ENCODE peak calls at places on chromosomes 5 and 9, in six cellular contexts. A is choroid plexus epithelial cell, J is T47D, M is NCI-H446 treated with DMSO at 0.1 percent for 48 hours, K is WTC11, H is HEK293T. X is an unnamed sample.

GRCh38 chr5:96228449-96228848 is 204.6 kb downstream of the PCSK1 start:
- DNase-seq in A (no peak), J (no peak), M (no peak), K (no peak), H (no peak), X (no peak)

GRCh38 chr9:108953983-108954574 is 19.9 kb downstream of the ABITRAM start:
- DNase-seq in A (peak), J (peak), M (no peak), K (no peak), H (peak), X (peak)

GRCh38 chr9:14671327-14671840 is 21.8 kb downstream of the ZDHHC21 start:
- DNase-seq in A (no peak), J (no peak), M (no peak), K (no peak), H (no peak), X (no peak)

GRCh38 chr5:146659961-146660360 is 144.0 kb upstream of the GPR151 start:
- DNase-seq in A (no peak), J (no peak), M (no peak), K (no peak), H (no peak), X (no peak)

GRCh38 chr5:64292611-64293215 is 127.1 kb downstream of the RNF180 start:
- DNase-seq in A (peak), J (no peak), M (no peak), K (no peak), H (no peak), X (no peak)

GRCh38 chr5:138111937-138112336 is 27.3 kb downstream of the NME5 start:
- DNase-seq in A (peak), J (no peak), M (no peak), K (no peak), H (no peak), X (no peak)

GRCh38 chr9:7185612-7186011 is 427.8 kb downstream of the KDM4C start:
- DNase-seq in A (peak), J (no peak), M (peak), K (peak), H (no peak), X (peak)

GRCh38 chr5:36502608-36503007 is 103.8 kb upstream of the SLC1A3 start:
- DNase-seq in A (peak), J (no peak), M (no peak), K (no peak), H (no peak), X (no peak)

GRCh38 chr5:171628344-171628743 is 157.3 kb upstream of the SMIM23 start:
- DNase-seq in A (no peak), J (no peak), M (peak), K (no peak), H (no peak), X (no peak)

GRCh38 chr5:151448038-151448985 is 909 bp downstream of the SLC36A1 start:
- DNase-seq in A (peak), J (peak), M (no peak), K (peak), H (peak), X (peak)

GRCh38 chr9:133604214-133604613 is 5.0 kb downstream of the FAM163B start:
- DNase-seq in A (peak), J (no peak), M (no peak), K (no peak), H (no peak), X (no peak)

GRCh38 chr9:120985759-120986353 is 59.3 kb upstream of the TRAF1 start:
- DNase-seq in A (peak), J (no peak), M (no peak), K (no peak), H (peak), X (peak)

GRCh38 chr9:96884443-96884842 is 30.1 kb upstream of the ZNF782 start:
- DNase-seq in A (peak), J (no peak), M (no peak), K (no peak), H (no peak), X (peak)

GRCh38 chr5:35811108-35811741 is 45.5 kb upstream of the IL7R start:
- DNase-seq in A (peak), J (no peak), M (no peak), K (no peak), H (no peak), X (no peak)

GRCh38 chr5:135174315-135175096 is 140.5 kb upstream of the PITX1 start:
- DNase-seq in A (no peak), J (no peak), M (no peak), K (peak), H (peak), X (no peak)

GRCh38 chr5:56610093-56610698 is 205.2 kb upstream of the MAP3K1 start:
- DNase-seq in A (no peak), J (no peak), M (no peak), K (no peak), H (no peak), X (no peak)

GRCh38 chr5:142978726-142979125 is 208.5 kb downstream of the ARHGAP26 start:
- DNase-seq in A (peak), J (no peak), M (no peak), K (no peak), H (no peak), X (no peak)

GRCh38 chr9:133701981-133702797 is 36.0 kb downstream of the SARDH start:
- DNase-seq in A (peak), J (no peak), M (no peak), K (peak), H (no peak), X (no peak)

X was measured in Caco-2.